ENCODE peak calls at places on chromosomes 2 and 18, in eight cellular contexts. One of them, this sample, is unnamed.

GRCh38 chr2:144595686-144596073 is 75.8 kb upstream of the ZEB2 start:
- DNase-seq in prostate gland: no peak
- DNase-seq in CD14-positive monocyte: no peak
- DNase-seq in GM23248: no peak
- DNase-seq in D341Med: no peak
- DNase-seq in KBM-7: no peak
- DNase-seq in astrocyte of the spinal cord: no peak
- DNase-seq in HT-29: no peak
- DNase-seq in this sample: no peak

GRCh38 chr2:101991731-101992145 is at the start of gene IL1R2:
- DNase-seq in D341Med: peak; percentile 44
- DNase-seq in KBM-7: peak; percentile 13
- DNase-seq in astrocyte of the spinal cord: no peak
- DNase-seq in HT-29: peak; percentile 27
- DNase-seq in CD14-positive monocyte: peak; percentile 89
- DNase-seq in GM23248: no peak
- DNase-seq in prostate gland: peak; percentile 50
- DNase-seq in this sample: no peak

GRCh38 chr2:121480826-121481225 is 49.9 kb upstream of the RNU4ATAC start:
- DNase-seq in KBM-7: no peak
- DNase-seq in GM23248: peak; percentile 78
- DNase-seq in HT-29: no peak
- DNase-seq in CD14-positive monocyte: no peak
- DNase-seq in astrocyte of the spinal cord: peak; percentile 95
- DNase-seq in D341Med: no peak
- DNase-seq in prostate gland: no peak
- DNase-seq in this sample: no peak

GRCh38 chr2:240791211-240791800 is 28.7 kb downstream of the KIF1A start:
- DNase-seq in KBM-7: no peak
- DNase-seq in CD14-positive monocyte: peak; percentile 27
- DNase-seq in astrocyte of the spinal cord: no peak
- DNase-seq in D341Med: no peak
- DNase-seq in HT-29: no peak
- DNase-seq in GM23248: no peak
- DNase-seq in prostate gland: no peak
- DNase-seq in this sample: no peak

GRCh38 chr2:26989156-26989555 is 18.7 kb downstream of the MAPRE3 start:
- DNase-seq in D341Med: no peak
- DNase-seq in CD14-positive monocyte: no peak
- DNase-seq in KBM-7: no peak
- DNase-seq in GM23248: peak; percentile 60
- DNase-seq in prostate gland: no peak
- DNase-seq in astrocyte of the spinal cord: peak; percentile 28
- DNase-seq in HT-29: no peak
- DNase-seq in this sample: peak; percentile 16

GRCh38 chr2:162677476-162677875 is 161.1 kb downstream of the KCNH7 start:
- DNase-seq in prostate gland: no peak
- DNase-seq in astrocyte of the spinal cord: peak; percentile 73
- DNase-seq in HT-29: no peak
- DNase-seq in KBM-7: no peak
- DNase-seq in CD14-positive monocyte: no peak
- DNase-seq in GM23248: peak; percentile 1
- DNase-seq in D341Med: no peak
- DNase-seq in this sample: peak; percentile 96

GRCh38 chr2:71156531-71156930 is 26.1 kb downstream of the MPHOSPH10 start:
- DNase-seq in D341Med: no peak
- DNase-seq in prostate gland: no peak
- DNase-seq in astrocyte of the spinal cord: no peak
- DNase-seq in CD14-positive monocyte: no peak
- DNase-seq in KBM-7: no peak
- DNase-seq in HT-29: no peak
- DNase-seq in GM23248: peak; percentile 52
- DNase-seq in this sample: no peak

GRCh38 chr2:12170151-12170550 is 423.7 kb downstream of the LPIN1 start:
- DNase-seq in prostate gland: no peak
- DNase-seq in D341Med: no peak
- DNase-seq in HT-29: no peak
- DNase-seq in CD14-positive monocyte: no peak
- DNase-seq in GM23248: no peak
- DNase-seq in KBM-7: no peak
- DNase-seq in astrocyte of the spinal cord: no peak
- DNase-seq in this sample: peak; percentile 27

GRCh38 chr2:128414351-128414750 is 95.7 kb upstream of the HS6ST1 start:
- DNase-seq in HT-29: no peak
- DNase-seq in prostate gland: no peak
- DNase-seq in CD14-positive monocyte: peak; percentile 20
- DNase-seq in astrocyte of the spinal cord: no peak
- DNase-seq in D341Med: peak; percentile 1
- DNase-seq in GM23248: no peak
- DNase-seq in KBM-7: no peak
- DNase-seq in this sample: no peak

GRCh38 chr18:58998421-58999203 is 133.9 kb downstream of the ZNF532 start:
- DNase-seq in KBM-7: peak; percentile 30
- DNase-seq in GM23248: peak; percentile 95
- DNase-seq in HT-29: no peak
- DNase-seq in prostate gland: no peak
- DNase-seq in D341Med: no peak
- DNase-seq in CD14-positive monocyte: no peak
- DNase-seq in astrocyte of the spinal cord: peak; percentile 83
- DNase-seq in this sample: peak; percentile 68

GRCh38 chr2:239234826-239235175 is 166.0 kb downstream of the HDAC4 start:
- DNase-seq in astrocyte of the spinal cord: no peak
- DNase-seq in GM23248: no peak
- DNase-seq in CD14-positive monocyte: peak; percentile 8
- DNase-seq in HT-29: no peak
- DNase-seq in KBM-7: no peak
- DNase-seq in D341Med: no peak
- DNase-seq in prostate gland: no peak
- DNase-seq in this sample: no peak

GRCh38 chr2:164028764-164029534 is 293.1 kb upstream of the FIGN start:
- DNase-seq in HT-29: no peak
- DNase-seq in D341Med: no peak
- DNase-seq in GM23248: peak; percentile 48
- DNase-seq in CD14-positive monocyte: no peak
- DNase-seq in astrocyte of the spinal cord: peak; percentile 59
- DNase-seq in KBM-7: no peak
- DNase-seq in prostate gland: no peak
- DNase-seq in this sample: peak; percentile 7

GRCh38 chr2:144086965-144087364 is 433.0 kb downstream of the ZEB2 start:
- DNase-seq in KBM-7: no peak
- DNase-seq in GM23248: peak; percentile 59
- DNase-seq in prostate gland: no peak
- DNase-seq in astrocyte of the spinal cord: peak; percentile 39
- DNase-seq in HT-29: no peak
- DNase-seq in D341Med: no peak
- DNase-seq in CD14-positive monocyte: no peak
- DNase-seq in this sample: peak; percentile 81

GRCh38 chr2:120871881-120872620 is 136.4 kb downstream of the GLI2 start:
- DNase-seq in prostate gland: no peak
- DNase-seq in D341Med: no peak
- DNase-seq in astrocyte of the spinal cord: no peak
- DNase-seq in GM23248: no peak
- DNase-seq in HT-29: no peak
- DNase-seq in KBM-7: no peak
- DNase-seq in CD14-positive monocyte: no peak
- DNase-seq in this sample: no peak

GRCh38 chr2:208939852-208940251 is 484.0 kb upstream of the MAP2 start:
- DNase-seq in GM23248: no peak
- DNase-seq in CD14-positive monocyte: no peak
- DNase-seq in HT-29: no peak
- DNase-seq in KBM-7: no peak
- DNase-seq in prostate gland: no peak
- DNase-seq in D341Med: no peak
- DNase-seq in astrocyte of the spinal cord: no peak
- DNase-seq in this sample: no peak

GRCh38 chr18:62900132-62900883 is 185.0 kb downstream of the PHLPP1 start:
- DNase-seq in HT-29: no peak
- DNase-seq in prostate gland: no peak
- DNase-seq in astrocyte of the spinal cord: no peak
- DNase-seq in KBM-7: no peak
- DNase-seq in D341Med: no peak
- DNase-seq in CD14-positive monocyte: no peak
- DNase-seq in GM23248: no peak
- DNase-seq in this sample: no peak

GRCh38 chr2:64770137-64770780 is 116.5 kb upstream of the SERTAD2 start:
- DNase-seq in KBM-7: no peak
- DNase-seq in prostate gland: no peak
- DNase-seq in HT-29: no peak
- DNase-seq in astrocyte of the spinal cord: peak; percentile 62
- DNase-seq in GM23248: peak; percentile 61
- DNase-seq in D341Med: no peak
- DNase-seq in CD14-positive monocyte: no peak
- DNase-seq in this sample: peak; percentile 52

GRCh38 chr2:107336536-107336935 is 450.6 kb upstream of the ST6GAL2 start:
- DNase-seq in D341Med: no peak
- DNase-seq in KBM-7: no peak
- DNase-seq in HT-29: no peak
- DNase-seq in prostate gland: no peak
- DNase-seq in astrocyte of the spinal cord: peak; percentile 5
- DNase-seq in GM23248: no peak
- DNase-seq in CD14-positive monocyte: no peak
- DNase-seq in this sample: no peak

GRCh38 chr2:159297042-159297707 is 10.7 kb upstream of the WDSUB1 start:
- DNase-seq in prostate gland: peak; percentile 36
- DNase-seq in astrocyte of the spinal cord: no peak
- DNase-seq in HT-29: peak; percentile 59
- DNase-seq in CD14-positive monocyte: no peak
- DNase-seq in D341Med: no peak
- DNase-seq in GM23248: no peak
- DNase-seq in KBM-7: peak; percentile 15
- DNase-seq in this sample: no peak

GRCh38 chr2:20512061-20512605 is 65.3 kb downstream of the RHOB start:
- DNase-seq in HT-29: no peak
- DNase-seq in prostate gland: no peak
- DNase-seq in CD14-positive monocyte: no peak
- DNase-seq in GM23248: no peak
- DNase-seq in D341Med: no peak
- DNase-seq in astrocyte of the spinal cord: no peak
- DNase-seq in KBM-7: no peak
- DNase-seq in this sample: no peak

GRCh38 chr2:160271166-160272086 is 71.4 kb upstream of the ITGB6 start:
- DNase-seq in KBM-7: no peak
- DNase-seq in HT-29: peak; percentile 54
- DNase-seq in GM23248: no peak
- DNase-seq in astrocyte of the spinal cord: no peak
- DNase-seq in prostate gland: no peak
- DNase-seq in CD14-positive monocyte: no peak
- DNase-seq in D341Med: no peak
- DNase-seq in this sample: no peak

GRCh38 chr2:42084231-42084671 is 36.4 kb downstream of the PKDCC start:
- DNase-seq in KBM-7: no peak
- DNase-seq in astrocyte of the spinal cord: peak; percentile 88
- DNase-seq in prostate gland: peak; percentile 72
- DNase-seq in GM23248: no peak
- DNase-seq in D341Med: no peak
- DNase-seq in CD14-positive monocyte: no peak
- DNase-seq in HT-29: no peak
- DNase-seq in this sample: peak; percentile 88

GRCh38 chr2:149648282-149649030 is 60.9 kb upstream of the MMADHC start:
- DNase-seq in KBM-7: no peak
- DNase-seq in astrocyte of the spinal cord: peak; percentile 93
- DNase-seq in CD14-positive monocyte: no peak
- DNase-seq in D341Med: no peak
- DNase-seq in GM23248: peak; percentile 98
- DNase-seq in prostate gland: no peak
- DNase-seq in HT-29: no peak
- DNase-seq in this sample: peak; percentile 98

GRCh38 chr2:226256237-226256636 is 543.4 kb downstream of the IRS1 start:
- DNase-seq in prostate gland: no peak
- DNase-seq in astrocyte of the spinal cord: peak; percentile 81
- DNase-seq in CD14-positive monocyte: no peak
- DNase-seq in D341Med: no peak
- DNase-seq in HT-29: peak; percentile 26
- DNase-seq in KBM-7: no peak
- DNase-seq in GM23248: peak; percentile 83
- DNase-seq in this sample: peak; percentile 46

GRCh38 chr18:48073231-48073930 is 142.9 kb upstream of the SMAD2 start:
- DNase-seq in KBM-7: no peak
- DNase-seq in GM23248: peak; percentile 79
- DNase-seq in prostate gland: peak; percentile 80
- DNase-seq in astrocyte of the spinal cord: no peak
- DNase-seq in D341Med: no peak
- DNase-seq in HT-29: no peak
- DNase-seq in CD14-positive monocyte: no peak
- DNase-seq in this sample: no peak

GRCh38 chr2:128445533-128445900 is 126.8 kb upstream of the HS6ST1 start:
- DNase-seq in astrocyte of the spinal cord: no peak
- DNase-seq in prostate gland: no peak
- DNase-seq in KBM-7: no peak
- DNase-seq in D341Med: peak; percentile 1
- DNase-seq in CD14-positive monocyte: no peak
- DNase-seq in GM23248: no peak
- DNase-seq in HT-29: no peak
- DNase-seq in this sample: no peak

GRCh38 chr18:46892842-46893241 is 24.5 kb downstream of the PIAS2 start:
- DNase-seq in astrocyte of the spinal cord: no peak
- DNase-seq in KBM-7: no peak
- DNase-seq in HT-29: no peak
- DNase-seq in prostate gland: no peak
- DNase-seq in D341Med: no peak
- DNase-seq in GM23248: no peak
- DNase-seq in CD14-positive monocyte: no peak
- DNase-seq in this sample: no peak

GRCh38 chr2:188884552-188884951 is 89.6 kb upstream of the COL3A1 start:
- DNase-seq in GM23248: peak; percentile 65
- DNase-seq in astrocyte of the spinal cord: peak; percentile 22
- DNase-seq in D341Med: no peak
- DNase-seq in KBM-7: no peak
- DNase-seq in prostate gland: no peak
- DNase-seq in HT-29: no peak
- DNase-seq in CD14-positive monocyte: no peak
- DNase-seq in this sample: peak; percentile 69

GRCh38 chr2:42971947-42972736 is 179.8 kb upstream of the HAAO start:
- DNase-seq in D341Med: no peak
- DNase-seq in GM23248: peak; percentile 45
- DNase-seq in prostate gland: no peak
- DNase-seq in KBM-7: no peak
- DNase-seq in CD14-positive monocyte: peak; percentile 12
- DNase-seq in astrocyte of the spinal cord: no peak
- DNase-seq in HT-29: no peak
- DNase-seq in this sample: peak; percentile 16

GRCh38 chr2:61887684-61888303 is 662 bp downstream of the CCT4 start:
- DNase-seq in CD14-positive monocyte: no peak
- DNase-seq in HT-29: peak; percentile 64
- DNase-seq in KBM-7: no peak
- DNase-seq in prostate gland: no peak
- DNase-seq in D341Med: no peak
- DNase-seq in astrocyte of the spinal cord: peak; percentile 38
- DNase-seq in GM23248: peak; percentile 80
- DNase-seq in this sample: peak; percentile 15

GRCh38 chr18:50008306-50008705 is 186.6 kb downstream of the MYO5B start:
- DNase-seq in CD14-positive monocyte: no peak
- DNase-seq in prostate gland: no peak
- DNase-seq in HT-29: no peak
- DNase-seq in KBM-7: no peak
- DNase-seq in astrocyte of the spinal cord: no peak
- DNase-seq in GM23248: no peak
- DNase-seq in D341Med: no peak
- DNase-seq in this sample: no peak

GRCh38 chr2:35820404-35820803 is 535.2 kb upstream of the CRIM1 start:
- DNase-seq in astrocyte of the spinal cord: no peak
- DNase-seq in D341Med: no peak
- DNase-seq in HT-29: no peak
- DNase-seq in prostate gland: no peak
- DNase-seq in CD14-positive monocyte: no peak
- DNase-seq in KBM-7: no peak
- DNase-seq in GM23248: no peak
- DNase-seq in this sample: no peak

GRCh38 chr2:64751286-64752260 is 97.9 kb upstream of the SERTAD2 start:
- DNase-seq in D341Med: peak; percentile 95
- DNase-seq in prostate gland: peak; percentile 99
- DNase-seq in KBM-7: peak; percentile 72
- DNase-seq in GM23248: peak; percentile 66
- DNase-seq in HT-29: peak; percentile 88
- DNase-seq in astrocyte of the spinal cord: peak; percentile 49
- DNase-seq in CD14-positive monocyte: no peak
- DNase-seq in this sample: peak; percentile 46

GRCh38 chr18:26017929-26018328 is 72.5 kb downstream of the SS18 start:
- DNase-seq in D341Med: no peak
- DNase-seq in KBM-7: peak; percentile 12
- DNase-seq in GM23248: peak; percentile 12
- DNase-seq in HT-29: no peak
- DNase-seq in CD14-positive monocyte: no peak
- DNase-seq in astrocyte of the spinal cord: no peak
- DNase-seq in prostate gland: no peak
- DNase-seq in this sample: peak; percentile 11

This sample was measured in HCEC 1CT.